ENCODE peak calls at places on chromosomes 7 and 10, in nine cellular contexts. One of them, this sample, is unnamed.

GRCh38 chr10:31926765-31927596 is 1.6 kb downstream of the ARHGAP12 start:
- DNase-seq in SJSA1: peak
- DNase-seq in breast epithelium: no peak
- DNase-seq in A549: peak
- DNase-seq in lower lobe of right lung: no peak
- DNase-seq in heart right ventricle: no peak
- DNase-seq in GM23248: peak
- DNase-seq in A673: peak
- DNase-seq in CD8-positive, alpha-beta memory T cell: no peak
- DNase-seq in this sample: no peak

GRCh38 chr10:24333736-24334135 is 124.8 kb downstream of the KIAA1217 start:
- DNase-seq in SJSA1: no peak
- DNase-seq in breast epithelium: no peak
- DNase-seq in A549: no peak
- DNase-seq in lower lobe of right lung: no peak
- DNase-seq in heart right ventricle: no peak
- DNase-seq in GM23248: peak
- DNase-seq in A673: no peak
- DNase-seq in CD8-positive, alpha-beta memory T cell: no peak
- DNase-seq in this sample: no peak

GRCh38 chr10:80406249-80406648 is 2.1 kb upstream of the PRXL2A start:
- DNase-seq in SJSA1: no peak
- DNase-seq in breast epithelium: no peak
- DNase-seq in A549: no peak
- DNase-seq in lower lobe of right lung: no peak
- DNase-seq in heart right ventricle: no peak
- DNase-seq in GM23248: no peak
- DNase-seq in A673: no peak
- DNase-seq in CD8-positive, alpha-beta memory T cell: no peak
- DNase-seq in this sample: no peak

GRCh38 chr7:65731562-65732035 is 141.3 kb upstream of the VKORC1L1 start:
- DNase-seq in SJSA1: no peak
- DNase-seq in breast epithelium: no peak
- DNase-seq in A549: no peak
- DNase-seq in lower lobe of right lung: peak
- DNase-seq in heart right ventricle: no peak
- DNase-seq in GM23248: peak
- DNase-seq in A673: peak
- DNase-seq in CD8-positive, alpha-beta memory T cell: no peak
- DNase-seq in this sample: no peak

GRCh38 chr7:14504134-14504533 is 398.4 kb downstream of the DGKB start:
- DNase-seq in SJSA1: no peak
- DNase-seq in breast epithelium: no peak
- DNase-seq in A549: no peak
- DNase-seq in lower lobe of right lung: no peak
- DNase-seq in heart right ventricle: no peak
- DNase-seq in GM23248: no peak
- DNase-seq in A673: no peak
- DNase-seq in CD8-positive, alpha-beta memory T cell: no peak
- DNase-seq in this sample: no peak

GRCh38 chr7:148856891-148857290 is 27.2 kb downstream of the EZH2 start:
- DNase-seq in SJSA1: no peak
- DNase-seq in breast epithelium: no peak
- DNase-seq in A549: no peak
- DNase-seq in lower lobe of right lung: no peak
- DNase-seq in heart right ventricle: no peak
- DNase-seq in GM23248: peak
- DNase-seq in A673: no peak
- DNase-seq in CD8-positive, alpha-beta memory T cell: no peak
- DNase-seq in this sample: no peak

GRCh38 chr7:4837041-4837813 is 24.6 kb downstream of the PAPOLB start:
- DNase-seq in SJSA1: no peak
- DNase-seq in breast epithelium: peak
- DNase-seq in A549: no peak
- DNase-seq in lower lobe of right lung: peak
- DNase-seq in heart right ventricle: peak
- DNase-seq in GM23248: no peak
- DNase-seq in A673: no peak
- DNase-seq in CD8-positive, alpha-beta memory T cell: no peak
- DNase-seq in this sample: no peak

GRCh38 chr7:38311329-38311937 is 38.0 kb upstream of the TARP start:
- DNase-seq in SJSA1: no peak
- DNase-seq in breast epithelium: no peak
- DNase-seq in A549: peak
- DNase-seq in lower lobe of right lung: peak
- DNase-seq in heart right ventricle: peak
- DNase-seq in GM23248: peak
- DNase-seq in A673: no peak
- DNase-seq in CD8-positive, alpha-beta memory T cell: no peak
- DNase-seq in this sample: no peak

GRCh38 chr7:47666164-47666862 is 84.4 kb upstream of the TNS3 start:
- DNase-seq in SJSA1: no peak
- DNase-seq in breast epithelium: no peak
- DNase-seq in A549: no peak
- DNase-seq in lower lobe of right lung: no peak
- DNase-seq in heart right ventricle: no peak
- DNase-seq in GM23248: peak
- DNase-seq in A673: no peak
- DNase-seq in CD8-positive, alpha-beta memory T cell: no peak
- DNase-seq in this sample: no peak

GRCh38 chr7:151796091-151796870 is 80.6 kb downstream of the PRKAG2 start:
- DNase-seq in SJSA1: peak
- DNase-seq in breast epithelium: no peak
- DNase-seq in A549: peak
- DNase-seq in lower lobe of right lung: peak
- DNase-seq in heart right ventricle: no peak
- DNase-seq in GM23248: peak
- DNase-seq in A673: no peak
- DNase-seq in CD8-positive, alpha-beta memory T cell: no peak
- DNase-seq in this sample: no peak

GRCh38 chr7:152411389-152411788 is 24.4 kb downstream of the KMT2C start:
- DNase-seq in SJSA1: no peak
- DNase-seq in breast epithelium: no peak
- DNase-seq in A549: no peak
- DNase-seq in lower lobe of right lung: no peak
- DNase-seq in heart right ventricle: no peak
- DNase-seq in GM23248: no peak
- DNase-seq in A673: no peak
- DNase-seq in CD8-positive, alpha-beta memory T cell: no peak
- DNase-seq in this sample: no peak

GRCh38 chr7:131524699-131525098 is 31.7 kb downstream of the PODXL start:
- DNase-seq in SJSA1: no peak
- DNase-seq in breast epithelium: no peak
- DNase-seq in A549: no peak
- DNase-seq in lower lobe of right lung: no peak
- DNase-seq in heart right ventricle: no peak
- DNase-seq in GM23248: no peak
- DNase-seq in A673: no peak
- DNase-seq in CD8-positive, alpha-beta memory T cell: no peak
- DNase-seq in this sample: no peak

GRCh38 chr7:149817301-149817771 is 20.8 kb upstream of the ZNF862 start:
- DNase-seq in SJSA1: no peak
- DNase-seq in breast epithelium: no peak
- DNase-seq in A549: no peak
- DNase-seq in lower lobe of right lung: peak
- DNase-seq in heart right ventricle: peak
- DNase-seq in GM23248: no peak
- DNase-seq in A673: no peak
- DNase-seq in CD8-positive, alpha-beta memory T cell: no peak
- DNase-seq in this sample: no peak

GRCh38 chr10:130013938-130014733 is 50.1 kb upstream of the EBF3 start:
- DNase-seq in SJSA1: no peak
- DNase-seq in breast epithelium: no peak
- DNase-seq in A549: no peak
- DNase-seq in lower lobe of right lung: no peak
- DNase-seq in heart right ventricle: no peak
- DNase-seq in GM23248: peak
- DNase-seq in A673: no peak
- DNase-seq in CD8-positive, alpha-beta memory T cell: no peak
- DNase-seq in this sample: no peak

GRCh38 chr10:86837663-86838062 is 81.2 kb downstream of the BMPR1A start:
- DNase-seq in SJSA1: no peak
- DNase-seq in breast epithelium: no peak
- DNase-seq in A549: no peak
- DNase-seq in lower lobe of right lung: no peak
- DNase-seq in heart right ventricle: no peak
- DNase-seq in GM23248: no peak
- DNase-seq in A673: no peak
- DNase-seq in CD8-positive, alpha-beta memory T cell: no peak
- DNase-seq in this sample: no peak

GRCh38 chr7:30001953-30002352 is 12.4 kb upstream of the SCRN1 start:
- DNase-seq in SJSA1: no peak
- DNase-seq in breast epithelium: no peak
- DNase-seq in A549: no peak
- DNase-seq in lower lobe of right lung: no peak
- DNase-seq in heart right ventricle: no peak
- DNase-seq in GM23248: no peak
- DNase-seq in A673: peak
- DNase-seq in CD8-positive, alpha-beta memory T cell: no peak
- DNase-seq in this sample: peak

GRCh38 chr10:14032406-14032998 is 298.2 kb downstream of the FRMD4A start:
- DNase-seq in SJSA1: no peak
- DNase-seq in breast epithelium: no peak
- DNase-seq in A549: no peak
- DNase-seq in lower lobe of right lung: peak
- DNase-seq in heart right ventricle: peak
- DNase-seq in GM23248: peak
- DNase-seq in A673: peak
- DNase-seq in CD8-positive, alpha-beta memory T cell: peak
- DNase-seq in this sample: no peak

DNA sequence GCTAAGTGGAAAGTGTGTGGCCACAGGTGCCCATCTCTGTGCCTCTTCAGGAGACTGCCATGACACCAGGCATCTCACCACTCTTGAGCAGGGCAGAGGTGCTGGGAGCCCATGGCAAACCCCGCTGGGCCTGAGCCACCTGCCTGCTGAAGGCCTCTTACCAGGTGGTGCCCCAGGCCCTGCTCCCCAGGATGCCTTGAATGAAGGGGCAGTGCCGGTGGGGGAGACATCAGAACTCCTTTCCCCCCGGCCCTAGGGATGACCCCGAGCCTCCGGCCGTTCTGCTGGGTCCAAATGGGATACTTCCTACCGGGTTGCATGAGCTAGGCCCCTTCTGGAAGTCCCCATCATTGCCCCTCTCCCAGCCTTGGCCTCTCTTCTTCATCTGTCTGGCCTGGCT is 37.6 kb downstream of the UNC5B start:
- DNase-seq in SJSA1: no peak
- DNase-seq in breast epithelium: no peak
- DNase-seq in A549: no peak
- DNase-seq in lower lobe of right lung: peak
- DNase-seq in heart right ventricle: no peak
- DNase-seq in GM23248: no peak
- DNase-seq in A673: no peak
- DNase-seq in CD8-positive, alpha-beta memory T cell: no peak
- DNase-seq in this sample: no peak
- H3K27ac ChIP-seq in SJSA1: no peak
- H3K27ac ChIP-seq in breast epithelium: no peak
- H3K27ac ChIP-seq in A549: no peak
- H3K27ac ChIP-seq in lower lobe of right lung: no peak
- H3K27ac ChIP-seq in heart right ventricle: no peak
- H3K27ac ChIP-seq in GM23248: no peak
- H3K27ac ChIP-seq in A673: no peak
- H3K27ac ChIP-seq in CD8-positive, alpha-beta memory T cell: no peak
- H3K27ac ChIP-seq in this sample: no peak

DNA sequence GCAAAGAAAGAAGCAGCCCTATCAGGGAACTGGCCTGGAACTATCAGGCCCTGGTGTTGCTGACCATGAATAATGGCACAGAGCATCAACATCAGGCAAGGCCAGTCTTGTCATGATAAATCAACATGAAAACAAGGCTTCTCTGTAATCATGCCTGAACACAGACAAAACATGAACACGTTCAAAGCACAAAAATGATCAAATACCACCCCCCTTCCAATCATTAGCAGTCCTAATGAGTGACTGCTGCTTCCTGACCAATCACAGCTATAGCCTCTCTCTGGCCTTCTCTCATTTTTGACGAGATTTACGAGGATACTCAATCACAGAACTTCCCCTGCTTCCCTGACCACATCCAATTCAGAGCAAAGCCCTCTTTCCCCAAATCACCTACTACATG is 2.2 kb downstream of the GSDME start:
- DNase-seq in SJSA1: no peak
- DNase-seq in breast epithelium: no peak
- DNase-seq in A549: no peak
- DNase-seq in lower lobe of right lung: no peak
- DNase-seq in heart right ventricle: no peak
- DNase-seq in GM23248: no peak
- DNase-seq in A673: no peak
- DNase-seq in CD8-positive, alpha-beta memory T cell: no peak
- DNase-seq in this sample: no peak
- H3K27ac ChIP-seq in SJSA1: no peak
- H3K27ac ChIP-seq in breast epithelium: no peak
- H3K27ac ChIP-seq in A549: peak
- H3K27ac ChIP-seq in lower lobe of right lung: no peak
- H3K27ac ChIP-seq in heart right ventricle: no peak
- H3K27ac ChIP-seq in GM23248: peak
- H3K27ac ChIP-seq in A673: no peak
- H3K27ac ChIP-seq in CD8-positive, alpha-beta memory T cell: no peak
- H3K27ac ChIP-seq in this sample: no peak

GRCh38 chr10:97185326-97186058 is at the start of gene SLIT1:
- DNase-seq in SJSA1: no peak
- DNase-seq in breast epithelium: no peak
- DNase-seq in A549: peak
- DNase-seq in lower lobe of right lung: no peak
- DNase-seq in heart right ventricle: no peak
- DNase-seq in GM23248: no peak
- DNase-seq in A673: peak
- DNase-seq in CD8-positive, alpha-beta memory T cell: no peak
- DNase-seq in this sample: no peak
- H3K27ac ChIP-seq in SJSA1: no peak
- H3K27ac ChIP-seq in breast epithelium: no peak
- H3K27ac ChIP-seq in A549: peak
- H3K27ac ChIP-seq in lower lobe of right lung: no peak
- H3K27ac ChIP-seq in heart right ventricle: no peak
- H3K27ac ChIP-seq in GM23248: no peak
- H3K27ac ChIP-seq in A673: no peak
- H3K27ac ChIP-seq in CD8-positive, alpha-beta memory T cell: no peak
- H3K27ac ChIP-seq in this sample: no peak

DNA sequence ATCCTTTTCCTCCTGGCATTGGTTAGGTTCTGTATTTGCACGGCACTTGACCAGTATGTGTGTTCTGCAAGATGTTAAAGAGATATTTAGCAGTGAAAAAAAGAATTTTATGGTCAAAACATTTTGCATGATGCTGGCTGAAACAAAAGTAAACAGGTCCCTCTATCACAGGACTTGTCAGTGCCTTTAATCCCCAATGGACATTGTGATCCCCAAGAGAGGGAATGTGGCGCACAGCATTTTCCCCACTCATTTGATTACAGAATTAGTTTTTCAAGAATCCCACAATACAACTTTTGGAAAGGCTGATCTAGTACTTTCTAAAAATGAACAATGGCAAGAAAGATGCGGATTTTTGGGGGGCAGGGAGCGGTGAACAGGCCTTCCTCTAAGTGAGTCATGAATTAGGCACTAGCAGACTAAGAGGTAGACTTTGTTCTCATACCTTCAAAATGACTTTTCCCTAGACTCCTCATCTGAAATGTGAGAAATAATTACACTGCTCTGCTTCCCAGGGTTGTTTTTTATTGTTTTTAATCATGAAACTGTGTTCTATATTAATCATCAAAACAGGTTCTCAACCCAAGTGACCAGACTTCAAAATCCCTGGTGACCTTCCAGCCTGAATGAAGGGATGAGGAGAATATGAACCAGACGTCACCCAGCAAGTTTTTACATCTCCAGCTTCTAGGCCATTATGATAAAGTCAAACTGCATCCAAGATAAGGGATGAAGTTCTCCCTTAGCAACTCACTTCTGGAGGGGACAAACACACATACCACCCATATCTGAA is 8.6 kb downstream of the FBXW4 start:
- DNase-seq in SJSA1: no peak
- DNase-seq in breast epithelium: no peak
- DNase-seq in A549: no peak
- DNase-seq in lower lobe of right lung: no peak
- DNase-seq in heart right ventricle: no peak
- DNase-seq in GM23248: peak
- DNase-seq in A673: no peak
- DNase-seq in CD8-positive, alpha-beta memory T cell: no peak
- DNase-seq in this sample: no peak
- H3K27ac ChIP-seq in SJSA1: no peak
- H3K27ac ChIP-seq in breast epithelium: no peak
- H3K27ac ChIP-seq in A549: no peak
- H3K27ac ChIP-seq in lower lobe of right lung: no peak
- H3K27ac ChIP-seq in heart right ventricle: no peak
- H3K27ac ChIP-seq in GM23248: peak
- H3K27ac ChIP-seq in A673: no peak
- H3K27ac ChIP-seq in CD8-positive, alpha-beta memory T cell: no peak
- H3K27ac ChIP-seq in this sample: peak